ENCODE peak calls at places on chromosomes 6 and 20, in four cellular contexts. R, Y, E and I are unnamed samples.
A peak's percentile ranks its signal among the peaks of the same experiment; 100 is the strongest.

GRCh38 chr6:111087871-111088667 is 766 bp downstream of the SLC16A10 start:
- DNase-seq in E (peak; percentile 53), R (no peak), Y (no peak), I (no peak)

GRCh38 chr6:42352856-42353564 is 98.7 kb downstream of the TRERF1 start:
- DNase-seq in E (no peak), R (peak; percentile 62), Y (no peak), I (no peak)

GRCh38 chr6:162478191-162478642 is 249.3 kb downstream of the PRKN start:
- DNase-seq in Y (no peak), E (no peak), R (no peak), I (no peak)

GRCh38 chr6:45791181-45791580 is 224.5 kb downstream of the CLIC5 start:
- DNase-seq in E (no peak), Y (no peak), R (peak; percentile 15), I (no peak)

GRCh38 chr6:15621203-15622044 is 41.4 kb downstream of the DTNBP1 start:
- DNase-seq in E (no peak), Y (peak; percentile 34), R (peak; percentile 45), I (peak; percentile 37)

GRCh38 chr6:44636576-44637248 is 249.2 kb downstream of the CDC5L start:
- DNase-seq in Y (no peak), E (no peak), R (no peak), I (no peak)

GRCh38 chr20:55605594-55605993 is 399.7 kb downstream of the CBLN4 start:
- DNase-seq in R (no peak), E (no peak), Y (no peak), I (no peak)

GRCh38 chr6:137044366-137045220 is at the start of gene IL20RA:
- DNase-seq in E (no peak), R (no peak), Y (no peak), I (no peak)

GRCh38 chr6:131413191-131413830 is 159.7 kb upstream of the ARG1 start:
- DNase-seq in E (no peak), R (no peak), Y (no peak), I (no peak)

GRCh38 chr6:116386581-116387299 is 16.0 kb downstream of the DSE start:
- DNase-seq in E (no peak), R (peak; percentile 66), Y (no peak), I (no peak)

GRCh38 chr6:32439708-32440214 is at the start of gene HLA-DRA:
- DNase-seq in Y (peak; percentile 64), E (no peak), R (peak; percentile 66), I (no peak)

GRCh38 chr6:109079981-109080380 is 14.7 kb downstream of the SESN1 start:
- DNase-seq in E (no peak), Y (no peak), R (peak; percentile 32), I (peak; percentile 83)

GRCh38 chr20:43694763-43695162 is 27.8 kb downstream of the MYBL2 start:
- DNase-seq in R (no peak), Y (no peak), E (no peak), I (no peak)

GRCh38 chr6:141203902-141204575 is 928.7 kb upstream of the GJE1 start:
- DNase-seq in R (peak; percentile 40), Y (no peak), E (no peak), I (no peak)

GRCh38 chr6:85561750-85562357 is 31.8 kb downstream of the SNX14 start:
- DNase-seq in R (peak; percentile 50), Y (no peak), E (no peak), I (no peak)

GRCh38 chr6:53922571-53922981 is 127.8 kb downstream of the LRRC1 start:
- DNase-seq in Y (no peak), E (no peak), R (no peak), I (no peak)

GRCh38 chr6:27297857-27298730 is 14.0 kb downstream of the POM121L2 start:
- DNase-seq in E (no peak), R (peak; percentile 55), Y (no peak), I (no peak)

GRCh38 chr6:151647871-151648639 is 154.2 kb downstream of the CCDC170 start:
- DNase-seq in Y (no peak), E (no peak), R (peak; percentile 4), I (no peak)

GRCh38 chr20:35451295-35451694 is 4.1 kb upstream of the CEP250 start:
- DNase-seq in Y (no peak), E (no peak), R (no peak), I (no peak)

GRCh38 chr20:64114356-64114971 is 7.1 kb upstream of the NPBWR2 start:
- DNase-seq in Y (no peak), E (no peak), R (no peak), I (no peak)

GRCh38 chr6:141026504-141026903 is 1106.2 kb upstream of the GJE1 start:
- DNase-seq in E (no peak), R (no peak), Y (no peak), I (no peak)

GRCh38 chr6:15453622-15454021 is 207.8 kb downstream of the JARID2 start:
- DNase-seq in E (no peak), R (no peak), Y (peak; percentile 61), I (no peak)

GRCh38 chr6:129340983-129341382 is 369.0 kb downstream of the ARHGAP18 start:
- DNase-seq in E (no peak), R (peak; percentile 99), Y (no peak), I (peak; percentile 34)

GRCh38 chr6:53746442-53747103 is 48.2 kb upstream of the LRRC1 start:
- DNase-seq in R (no peak), Y (no peak), E (no peak), I (no peak)

GRCh38 chr20:23626040-23626620 is 11.6 kb downstream of the CST3 start:
- DNase-seq in R (no peak), Y (no peak), E (no peak), I (no peak)

GRCh38 chr6:100880901-100881706 is at the start of gene ASCC3:
- DNase-seq in E (peak; percentile 81), R (peak; percentile 92), Y (peak; percentile 76), I (peak; percentile 95)

GRCh38 chr20:40493071-40493470 is 196.0 kb downstream of the MAFB start:
- DNase-seq in E (no peak), R (peak; percentile 82), Y (peak; percentile 79), I (peak; percentile 78)

GRCh38 chr20:9555781-9556180 is 41.4 kb downstream of the LAMP5 start:
- DNase-seq in Y (no peak), E (no peak), R (no peak), I (no peak)

GRCh38 chr6:84967965-84968364 is 203.6 kb upstream of the TBX18 start:
- DNase-seq in R (no peak), E (no peak), Y (no peak), I (no peak)

GRCh38 chr6:159110013-159110412 is 59.2 kb upstream of the FNDC1 start:
- DNase-seq in R (peak; percentile 54), E (no peak), Y (no peak), I (no peak)

GRCh38 chr6:121726596-121726995 is 291.1 kb downstream of the GJA1 start:
- DNase-seq in E (no peak), Y (no peak), R (peak; percentile 4), I (no peak)

GRCh38 chr20:56091635-56092180 is 86.4 kb upstream of the CBLN4 start:
- DNase-seq in Y (no peak), E (no peak), R (no peak), I (no peak)

GRCh38 chr6:1322725-1323219 is 10.9 kb downstream of the FOXQ1 start:
- DNase-seq in R (no peak), E (no peak), Y (no peak), I (no peak)

GRCh38 chr6:47681201-47681990 is 17.0 kb upstream of the ADGRF4 start:
- DNase-seq in Y (no peak), R (no peak), E (no peak), I (no peak)

GRCh38 chr6:36423101-36423824 is 19.4 kb downstream of the PXT1 start:
- DNase-seq in E (peak; percentile 98), R (peak; percentile 98), Y (peak; percentile 98), I (peak; percentile 98)

GRCh38 chr6:107712523-107713213 is 111.4 kb downstream of the SCML4 start:
- DNase-seq in E (no peak), R (peak; percentile 29), Y (no peak), I (no peak)

GRCh38 chr6:5302995-5303622 is 41.8 kb downstream of the FARS2 start:
- DNase-seq in E (peak; percentile 27), Y (no peak), R (peak; percentile 42), I (no peak)